ENCODE peak calls at places on chromosomes 13 and 19, in six cellular contexts. T is GM10248; B is mesenchymal stem cell; L is ELR; G is activated CD4-positive, alpha-beta T cell treated with anti-CD3 and anti-CD28 coated beads for 1 hour; S is AG09309. Y is an unnamed sample.

GRCh38 chr19:3945838-3946237 is 13.0 kb downstream of the NMRK2 start:
- DNase-seq in T (no peak), B (peak), L (no peak), G (no peak), S (no peak), Y (no peak)

GRCh38 chr13:43258771-43259170 is 235.4 kb downstream of the DNAJC15 start:
- DNase-seq in T (no peak), B (no peak), L (no peak), G (no peak), S (no peak), Y (peak)

GRCh38 chr13:110575322-110576069 is 14.0 kb upstream of the RAB20 start:
- DNase-seq in T (peak), B (peak), L (peak), G (no peak), S (no peak), Y (no peak)

GRCh38 chr13:50812242-50812641 is 31.2 kb downstream of the DLEU7 start:
- DNase-seq in T (no peak), B (no peak), L (no peak), G (no peak), S (no peak), Y (no peak)

GRCh38 chr19:7912144-7912696 is 2.4 kb upstream of the TGFBR3L start:
- DNase-seq in T (no peak), B (no peak), L (no peak), G (no peak), S (no peak), Y (no peak)

GRCh38 chr19:42392165-42392564 is 2.1 kb upstream of the CNFN start:
- DNase-seq in T (no peak), B (no peak), L (peak), G (no peak), S (no peak), Y (no peak)

GRCh38 chr13:86002921-86003488 is 203.8 kb upstream of the SLITRK6 start:
- DNase-seq in T (no peak), B (no peak), L (no peak), G (no peak), S (no peak), Y (no peak)

GRCh38 chr19:35755550-35756371 is 1.1 kb downstream of the HSPB6 start:
- DNase-seq in T (peak), B (peak), L (peak), G (peak), S (no peak), Y (no peak)

GRCh38 chr19:51272183-51272817 is 21.4 kb downstream of the SIGLECL1 start:
- DNase-seq in T (no peak), B (no peak), L (no peak), G (no peak), S (no peak), Y (no peak)

GRCh38 chr13:48391257-48391656 is 21.7 kb downstream of the LPAR6 start:
- DNase-seq in T (no peak), B (no peak), L (no peak), G (no peak), S (no peak), Y (no peak)

GRCh38 chr13:97122381-97122996 is 99.6 kb upstream of the MBNL2 start:
- DNase-seq in T (no peak), B (peak), L (peak), G (no peak), S (no peak), Y (peak)

GRCh38 chr19:27962260-27962659 is 1250.7 kb downstream of the UQCRFS1 start:
- DNase-seq in T (no peak), B (no peak), L (no peak), G (no peak), S (no peak), Y (no peak)

GRCh38 chr13:49218493-49219051 is 1.6 kb upstream of the MLNR start:
- DNase-seq in T (no peak), B (peak), L (no peak), G (no peak), S (no peak), Y (no peak)

GRCh38 chr19:41166888-41167804 is 25.9 kb upstream of the CYP2S1 start:
- DNase-seq in T (no peak), B (no peak), L (no peak), G (no peak), S (no peak), Y (no peak)

GRCh38 chr19:6551607-6552450 is 21.0 kb downstream of the TNFSF9 start:
- DNase-seq in T (peak), B (no peak), L (no peak), G (peak), S (no peak), Y (no peak)

Y was measured in RWPE1.